ENCODE peak calls at places on chromosomes 4 and X, in eight cellular contexts. Y is EH; P is lower leg skin; A is sigmoid colon; B is activated naive CD4-positive, alpha-beta T cell treated with Interleukin-2 at 50 U/mL for 16 hours; R is hypothalamus; K is activated T-cell treated with anti-CD3 and anti-CD28 coated beads, Interleukin-2, amount 50 U/mL, for 72 hours; X is HT1080. Z is an unnamed sample.

GRCh38 chr4:84778041-84778440 is 188.4 kb downstream of the WDFY3 start:
- DNase-seq in Y (no peak), P (no peak), A (no peak), B (no peak), R (no peak), K (no peak), X (no peak), Z (no peak)

GRCh38 chrX:154030715-154031305 is 11.1 kb upstream of the IRAK1 start:
- DNase-seq in Y (no peak), P (no peak), A (no peak), B (no peak), R (no peak), K (no peak), X (no peak), Z (no peak)

GRCh38 chr4:120293341-120293740 is 226.7 kb upstream of the MAD2L1 start:
- DNase-seq in Y (no peak), P (no peak), A (no peak), B (no peak), R (no peak), K (no peak), X (no peak), Z (no peak)

GRCh38 chr4:7539659-7540058 is 104.9 kb upstream of the PSAPL1 start:
- DNase-seq in Y (peak), P (no peak), A (no peak), B (peak), R (no peak), K (peak), X (peak), Z (peak)

GRCh38 chr4:144338148-144338547 is 197.6 kb upstream of the GYPA start:
- DNase-seq in Y (no peak), P (no peak), A (no peak), B (no peak), R (no peak), K (no peak), X (no peak), Z (no peak)

GRCh38 chr4:147102596-147102995 is 156.9 kb upstream of the TTC29 start:
- DNase-seq in Y (no peak), P (no peak), A (no peak), B (no peak), R (no peak), K (no peak), X (no peak), Z (no peak)

GRCh38 chr4:110287130-110287529 is 88.7 kb upstream of the ELOVL6 start:
- DNase-seq in Y (peak), P (no peak), A (no peak), B (peak), R (no peak), K (peak), X (peak), Z (no peak)

GRCh38 chrX:149079805-149080406 is 425.2 kb downstream of the IDS start:
- DNase-seq in Y (no peak), P (no peak), A (no peak), B (no peak), R (no peak), K (no peak), X (peak), Z (no peak)

GRCh38 chr4:41935652-41936021 is 408 bp downstream of the TMEM33 start:
- DNase-seq in Y (no peak), P (no peak), A (no peak), B (peak), R (no peak), K (peak), X (no peak), Z (peak)

GRCh38 chrX:9378980-9379696 is 85.7 kb upstream of the TBL1X start:
- DNase-seq in Y (peak), P (no peak), A (no peak), B (no peak), R (no peak), K (no peak), X (peak), Z (no peak)

GRCh38 chr4:56613101-56613862 is 67.8 kb downstream of the HOPX start:
- DNase-seq in Y (peak), P (no peak), A (no peak), B (no peak), R (no peak), K (no peak), X (peak), Z (no peak)

GRCh38 chr4:122895336-122895995 is 26.9 kb downstream of the NUDT6 start:
- DNase-seq in Y (no peak), P (no peak), A (no peak), B (no peak), R (no peak), K (no peak), X (no peak), Z (no peak)

GRCh38 chr4:38815879-38816782 is 11.5 kb upstream of the TLR1 start:
- DNase-seq in Y (no peak), P (no peak), A (no peak), B (no peak), R (no peak), K (no peak), X (peak), Z (no peak)

GRCh38 chrX:148871422-148872152 is 371.2 kb downstream of the AFF2 start:
- DNase-seq in Y (peak), P (no peak), A (no peak), B (no peak), R (no peak), K (no peak), X (peak), Z (no peak)

GRCh38 chr4:3046149-3046548 is 28.2 kb downstream of the HTT-AS start:
- DNase-seq in Y (no peak), P (no peak), A (no peak), B (no peak), R (no peak), K (no peak), X (no peak), Z (no peak)

GRCh38 chrX:134622056-134622812 is 36.0 kb downstream of the PLAC1 start:
- DNase-seq in Y (peak), P (no peak), A (no peak), B (no peak), R (no peak), K (peak), X (peak), Z (no peak)

GRCh38 chr4:52554606-52555355 is 104.3 kb downstream of the USP46 start:
- DNase-seq in Y (peak), P (no peak), A (no peak), B (no peak), R (no peak), K (no peak), X (no peak), Z (peak)

GRCh38 chr4:2583517-2583916 is 47.1 kb downstream of the FAM193A start:
- DNase-seq in Y (peak), P (no peak), A (peak), B (no peak), R (no peak), K (no peak), X (no peak), Z (peak)

GRCh38 chrX:129726307-129727111 is 12.3 kb upstream of the XPNPEP2 start:
- DNase-seq in Y (peak), P (peak), A (peak), B (peak), R (peak), K (peak), X (peak), Z (peak)

GRCh38 chr4:124804584-124804983 is 92.1 kb upstream of the ANKRD50 start:
- DNase-seq in Y (peak), P (no peak), A (no peak), B (no peak), R (no peak), K (no peak), X (no peak), Z (no peak)

GRCh38 chrX:70479970-70480659 is 35.5 kb downstream of the DLG3 start:
- DNase-seq in Y (no peak), P (no peak), A (no peak), B (no peak), R (no peak), K (no peak), X (no peak), Z (no peak)

GRCh38 chrX:46500054-46500453 is 45.2 kb downstream of the ZNF674 start:
- DNase-seq in Y (no peak), P (no peak), A (no peak), B (no peak), R (no peak), K (no peak), X (no peak), Z (no peak)

GRCh38 chr4:113809313-113809712 is 47.8 kb upstream of the CAMK2D start:
- DNase-seq in Y (peak), P (no peak), A (peak), B (no peak), R (no peak), K (no peak), X (peak), Z (no peak)

GRCh38 chr4:54988655-54989054 is 136.7 kb downstream of the KDR start:
- DNase-seq in Y (no peak), P (no peak), A (no peak), B (no peak), R (no peak), K (no peak), X (no peak), Z (no peak)

GRCh38 chr4:151325320-151326246 is at the start of gene SH3D19:
- DNase-seq in Y (peak), P (peak), A (peak), B (no peak), R (peak), K (peak), X (peak), Z (peak)

GRCh38 chr4:125096662-125097061 is 218.1 kb upstream of the FAT4 start:
- DNase-seq in Y (no peak), P (no peak), A (no peak), B (no peak), R (no peak), K (no peak), X (no peak), Z (no peak)

GRCh38 chr4:113683143-113683542 is 78.4 kb downstream of the CAMK2D start:
- DNase-seq in Y (no peak), P (no peak), A (no peak), B (peak), R (no peak), K (peak), X (no peak), Z (no peak)

GRCh38 chr4:112765317-112765989 is 128.5 kb downstream of the LARP7 start:
- DNase-seq in Y (peak), P (no peak), A (no peak), B (no peak), R (no peak), K (no peak), X (peak), Z (peak)

GRCh38 chr4:87119965-87120364 is 100.5 kb downstream of the KLHL8 start:
- DNase-seq in Y (no peak), P (no peak), A (no peak), B (no peak), R (no peak), K (no peak), X (no peak), Z (no peak)

GRCh38 chr4:109406337-109406931 is 27.2 kb upstream of the SEC24B start:
- DNase-seq in Y (peak), P (no peak), A (no peak), B (no peak), R (no peak), K (peak), X (peak), Z (peak)

GRCh38 chr4:146063143-146063542 is 112.4 kb upstream of the LSM6 start:
- DNase-seq in Y (peak), P (no peak), A (no peak), B (no peak), R (no peak), K (no peak), X (no peak), Z (no peak)

GRCh38 chr4:138199568-138200235 is 42.4 kb downstream of the SLC7A11 start:
- DNase-seq in Y (peak), P (no peak), A (no peak), B (no peak), R (no peak), K (no peak), X (peak), Z (peak)

GRCh38 chr4:7872264-7872771 is 67.3 kb downstream of the AFAP1 start:
- DNase-seq in Y (peak), P (peak), A (peak), B (no peak), R (no peak), K (no peak), X (peak), Z (no peak)

GRCh38 chr4:103097112-103097511 is 2.5 kb downstream of the BDH2 start:
- DNase-seq in Y (no peak), P (no peak), A (no peak), B (no peak), R (no peak), K (no peak), X (no peak), Z (no peak)

GRCh38 chr4:42671431-42672194 is 14.7 kb upstream of the ATP8A1 start:
- DNase-seq in Y (no peak), P (no peak), A (no peak), B (no peak), R (no peak), K (peak), X (no peak), Z (no peak)